ENCODE peak calls at places on chromosome 3, in ten cellular contexts. K is dorsolateral prefrontal cortex, E is spleen, D is progenitor cell of endocrine pancreas, J is GM13977, W is SK-N-SH, G is nephron progenitor cell, C is adrenal gland, I is NB4, T is activated T-helper 1 cell treated with Interleukin-2 at 50 U/mL for 16 hours. Z is an unnamed sample.

GRCh38 chr3:175656451-175656850 is 797.3 kb downstream of the NAALADL2 start:
- DNase-seq in G (no peak), E (no peak), D (no peak), K (no peak), W (no peak), T (no peak), J (no peak), I (no peak), C (no peak), Z (no peak)

GRCh38 chr3:98971183-98971681 is 69.7 kb upstream of the DCBLD2 start:
- DNase-seq in J (no peak), W (no peak), E (no peak), T (no peak), D (no peak), I (no peak), G (no peak), C (no peak), K (no peak), Z (no peak)

GRCh38 chr3:184241447-184242296 is 7.1 kb downstream of the ALG3 start:
- DNase-seq in C (peak), I (peak), T (no peak), W (peak), G (peak), J (peak), D (no peak), E (peak), K (no peak), Z (peak)

GRCh38 chr3:34005886-34006285 is 207.5 kb downstream of the PDCD6IP start:
- DNase-seq in J (no peak), K (no peak), W (no peak), G (no peak), T (no peak), I (no peak), C (no peak), D (no peak), E (no peak), Z (no peak)

GRCh38 chr3:184635774-184636173 is 74.2 kb downstream of the EPHB3 start:
- DNase-seq in G (no peak), T (no peak), J (no peak), D (no peak), E (no peak), W (peak), I (no peak), K (no peak), C (no peak), Z (no peak)

GRCh38 chr3:100045696-100046095 is 68.6 kb downstream of the FILIP1L start:
- DNase-seq in C (peak), T (no peak), J (no peak), I (no peak), D (no peak), W (no peak), K (no peak), G (peak), E (no peak), Z (no peak)

GRCh38 chr3:127457746-127458145 is 132.8 kb downstream of the TPRA1 start:
- DNase-seq in E (peak), J (no peak), I (no peak), W (no peak), K (peak), T (no peak), C (no peak), G (no peak), D (no peak), Z (no peak)

GRCh38 chr3:192641911-192642310 is 85.4 kb downstream of the FGF12 start:
- DNase-seq in J (no peak), I (no peak), E (no peak), T (no peak), K (no peak), G (no peak), D (no peak), C (no peak), W (no peak), Z (no peak)

GRCh38 chr3:183802989-183803388 is 22.4 kb downstream of the MAP6D1 start:
- DNase-seq in K (no peak), E (no peak), I (no peak), G (no peak), C (peak), D (no peak), W (no peak), J (no peak), T (no peak), Z (no peak)

GRCh38 chr3:46953265-46954010 is 23.1 kb downstream of the CCDC12 start:
- DNase-seq in K (no peak), J (no peak), G (no peak), C (no peak), T (no peak), D (no peak), I (peak), W (no peak), E (peak), Z (no peak)

GRCh38 chr3:165254812-165255211 is 58.6 kb upstream of the SLITRK3 start:
- DNase-seq in E (no peak), I (peak), D (no peak), K (no peak), T (no peak), G (no peak), J (no peak), W (peak), C (no peak), Z (no peak)

GRCh38 chr3:149414557-149415231 is 37.2 kb upstream of the TM4SF1 start:
- DNase-seq in G (no peak), K (no peak), E (no peak), W (no peak), C (no peak), D (no peak), T (no peak), J (peak), I (no peak), Z (no peak)

GRCh38 chr3:126035362-126036050 is 48.4 kb downstream of the SLC41A3 start:
- DNase-seq in J (no peak), E (no peak), W (no peak), G (no peak), D (no peak), C (no peak), I (no peak), K (no peak), T (no peak), Z (no peak)

GRCh38 chr3:108125550-108126071 is 34.8 kb upstream of the CD47 start:
- DNase-seq in C (no peak), J (no peak), T (peak), E (peak), D (no peak), I (peak), G (no peak), W (no peak), K (no peak), Z (peak)

GRCh38 chr3:137764563-137765309 is 621 bp downstream of the SOX14 start:
- DNase-seq in C (no peak), K (no peak), D (no peak), T (no peak), G (no peak), W (peak), J (peak), E (no peak), I (no peak), Z (no peak)

Z was measured in CD4-positive, CD25-positive, alpha-beta regulatory T cell.